ENCODE peak calls at places on chromosomes 16 and 17, in ten cellular contexts. D is uterus; H is aorta; M is HCT116; R is effector memory CD4-positive, alpha-beta T cell; U is ovary; T is CD8-positive, alpha-beta T cell; L is cardiac muscle cell; Z is CD4-positive, alpha-beta memory T cell; P is spleen. X is an unnamed sample.

GRCh38 chr16:14024300-14024699 is 46.8 kb upstream of the MRTFB start:
- DNase-seq in D (no peak), H (no peak), M (no peak), R (no peak), U (no peak), T (no peak), L (no peak), Z (no peak), P (no peak), X (no peak)

GRCh38 chr16:80144191-80144590 is 396.6 kb upstream of the DYNLRB2 start:
- DNase-seq in D (no peak), H (no peak), M (no peak), R (no peak), U (no peak), T (no peak), L (no peak), Z (no peak), P (no peak), X (no peak)

GRCh38 chr17:79974786-79975497 is 60.7 kb downstream of the TBC1D16 start:
- DNase-seq in D (no peak), H (no peak), M (no peak), R (no peak), U (peak; percentile 50), T (no peak), L (no peak), Z (no peak), P (peak; percentile 74), X (no peak)

GRCh38 chr17:6108382-6108781 is 38.2 kb downstream of the WSCD1 start:
- DNase-seq in D (no peak), H (no peak), M (no peak), R (no peak), U (no peak), T (no peak), L (no peak), Z (no peak), P (peak; percentile 5), X (no peak)

GRCh38 chr17:80105762-80106161 is 4.4 kb downstream of the GAA start:
- DNase-seq in D (no peak), H (no peak), M (no peak), R (no peak), U (peak; percentile 53), T (no peak), L (no peak), Z (no peak), P (peak; percentile 68), X (no peak)

GRCh38 chr17:42647778-42648177 is 11.3 kb upstream of the TUBG2 start:
- DNase-seq in D (no peak), H (no peak), M (no peak), R (no peak), U (no peak), T (no peak), L (no peak), Z (no peak), P (no peak), X (no peak)

GRCh38 chr16:78522327-78522726 is 422.9 kb downstream of the WWOX start:
- DNase-seq in D (no peak), H (no peak), M (no peak), R (no peak), U (no peak), T (no peak), L (no peak), Z (no peak), P (no peak), X (no peak)

GRCh38 chr16:17117906-17118577 is 352.7 kb downstream of the XYLT1 start:
- DNase-seq in D (no peak), H (no peak), M (no peak), R (no peak), U (no peak), T (no peak), L (no peak), Z (no peak), P (no peak), X (no peak)

GRCh38 chr16:69482410-69482951 is 58.1 kb downstream of the CYB5B start:
- DNase-seq in D (peak; percentile 74), H (peak; percentile 84), M (no peak), R (no peak), U (peak; percentile 44), T (no peak), L (no peak), Z (no peak), P (no peak), X (no peak)

GRCh38 chr16:51621610-51622009 is 470.5 kb upstream of the SALL1 start:
- DNase-seq in D (no peak), H (no peak), M (no peak), R (no peak), U (no peak), T (no peak), L (no peak), Z (no peak), P (no peak), X (no peak)

GRCh38 chr17:72556944-72557826 is 436.4 kb downstream of the SOX9 start:
- DNase-seq in D (no peak), H (peak; percentile 66), M (peak; percentile 83), R (no peak), U (peak; percentile 31), T (peak; percentile 15), L (peak; percentile 86), Z (peak; percentile 52), P (peak; percentile 81), X (peak; percentile 22)

GRCh38 chr17:16243811-16244567 is 27.0 kb downstream of the PIGL start:
- DNase-seq in D (no peak), H (no peak), M (no peak), R (no peak), U (no peak), T (no peak), L (no peak), Z (no peak), P (no peak), X (no peak)

GRCh38 chr17:34227707-34228106 is 27.4 kb upstream of the CCL2 start:
- DNase-seq in D (no peak), H (no peak), M (no peak), R (no peak), U (no peak), T (no peak), L (no peak), Z (no peak), P (no peak), X (no peak)

GRCh38 chr17:17495448-17496188 is 577 bp downstream of the RASD1 start:
- DNase-seq in D (peak; percentile 48), H (no peak), M (no peak), R (peak; percentile 11), U (no peak), T (no peak), L (peak; percentile 39), Z (no peak), P (peak; percentile 84), X (peak; percentile 9)

GRCh38 chr16:22789281-22789945 is 24.5 kb upstream of the HS3ST2 start:
- DNase-seq in D (no peak), H (no peak), M (no peak), R (no peak), U (no peak), T (no peak), L (no peak), Z (no peak), P (no peak), X (no peak)

GRCh38 chr16:60180609-60181008 is 1446.5 kb upstream of the GOT2 start:
- DNase-seq in D (no peak), H (no peak), M (no peak), R (no peak), U (no peak), T (no peak), L (no peak), Z (no peak), P (no peak), X (no peak)

DNA sequence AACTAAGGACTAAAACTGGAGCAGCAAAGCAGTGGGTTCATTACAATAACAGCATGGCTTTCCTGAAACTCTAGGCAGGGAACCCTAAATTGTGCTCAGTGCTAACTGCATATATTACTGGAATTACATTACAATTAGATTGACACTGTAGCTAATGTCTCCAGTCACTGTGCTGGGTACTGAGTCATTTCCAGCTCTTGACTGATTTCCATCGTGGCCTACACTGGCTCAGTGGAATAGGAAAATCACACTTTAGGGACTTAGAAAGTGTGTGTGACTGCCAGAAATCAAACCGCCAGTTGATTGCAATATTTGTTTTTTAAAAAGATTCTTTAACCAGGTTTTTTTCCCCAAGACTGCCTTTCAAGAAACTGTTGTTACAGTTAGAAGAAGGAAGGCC is 1447.4 kb upstream of the GOT2 start:
- DNase-seq in D (no peak), H (no peak), M (no peak), R (no peak), U (no peak), T (no peak), L (no peak), Z (no peak), P (no peak), X (no peak)
- H3K9me3 ChIP-seq in D (no peaks in the 10 kb centered on the region), H (no peaks in the 10 kb centered on the region), M (peaks cover 4% of the 10 kb centered on the region), R (peaks cover 2% of the 10 kb centered on the region), U (no peaks in the 10 kb centered on the region), T (no peaks in the 10 kb centered on the region), L (no peaks in the 10 kb centered on the region), Z (no peaks in the 10 kb centered on the region), P (peaks cover 3% of the 10 kb centered on the region), X (no peaks in the 10 kb centered on the region)

DNA sequence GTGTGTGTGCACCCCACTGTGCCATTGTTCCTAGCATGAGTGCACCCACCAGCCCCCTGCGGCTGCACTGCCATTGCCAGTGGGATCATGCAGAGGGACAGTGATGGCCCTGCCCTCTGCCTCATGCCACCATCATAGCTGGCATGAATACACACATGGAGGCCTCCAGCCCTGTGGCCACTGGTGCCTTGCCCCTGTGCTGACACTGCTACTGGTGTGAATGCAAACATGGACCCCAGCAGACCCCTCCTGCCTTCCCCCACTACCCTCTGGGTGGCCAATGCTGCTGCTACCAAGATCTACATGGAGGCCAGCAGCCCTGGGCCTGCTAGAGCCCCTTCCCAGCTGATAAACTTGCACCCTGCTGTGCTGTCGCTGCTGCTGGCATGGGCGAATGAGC is 995.5 kb upstream of the GOT2 start:
- DNase-seq in D (no peak), H (no peak), M (no peak), R (no peak), U (no peak), T (no peak), L (no peak), Z (no peak), P (no peak), X (no peak)
- H3K9me3 ChIP-seq in D (no peaks in the 10 kb centered on the region), H (no peaks in the 10 kb centered on the region), M (peaks cover 12% of the 10 kb centered on the region), R (peaks cover 6% of the 10 kb centered on the region), U (no peaks in the 10 kb centered on the region), T (no peaks in the 10 kb centered on the region), L (no peaks in the 10 kb centered on the region), Z (no peaks in the 10 kb centered on the region), P (peaks cover 23% of the 10 kb centered on the region), X (no peaks in the 10 kb centered on the region)

DNA sequence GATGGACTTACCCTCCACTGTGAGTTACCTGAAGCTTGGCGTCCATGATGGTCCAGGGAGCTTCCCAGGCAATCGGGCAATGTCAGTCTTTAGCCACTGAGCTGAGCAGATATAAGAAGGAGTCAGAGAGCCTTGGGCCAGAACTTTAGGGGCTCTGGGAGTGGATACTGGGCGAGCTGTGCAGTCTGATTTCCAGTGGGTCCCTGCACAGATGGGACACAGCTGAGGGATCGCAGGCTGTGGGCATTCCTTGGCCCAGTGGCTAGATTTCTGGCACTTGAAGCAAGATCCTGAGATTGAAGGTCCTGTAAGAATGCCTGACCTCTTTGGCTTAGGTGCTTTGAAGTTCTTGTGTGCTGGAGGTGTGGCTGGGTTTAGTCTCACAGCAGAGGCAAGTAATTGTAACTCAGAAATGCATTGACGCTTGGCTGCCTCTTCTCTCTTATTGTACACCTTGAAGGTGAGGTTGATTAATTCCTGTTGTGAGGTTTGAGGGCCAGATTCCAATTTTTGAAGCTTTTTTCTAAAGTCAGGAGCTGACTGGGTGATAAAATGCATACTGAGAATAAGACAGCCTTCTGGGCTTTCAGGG is 2283.8 kb downstream of the TP53TG3F start:
- DNase-seq in D (no peak), H (no peak), M (no peak), R (no peak), U (no peak), T (no peak), L (no peak), Z (no peak), P (no peak), X (no peak)
- H3K9me3 ChIP-seq in D (no peaks in the 10 kb centered on the region), H (peaks cover 2% of the 10 kb centered on the region), M (no peaks in the 10 kb centered on the region), R (peaks cover 10% of the 10 kb centered on the region), U (no peaks in the 10 kb centered on the region), T (peaks cover 3% of the 10 kb centered on the region), L (no peaks in the 10 kb centered on the region), Z (no peaks in the 10 kb centered on the region), P (peaks cover 100% of the 10 kb centered on the region), X (peaks cover 11% of the 10 kb centered on the region)

GRCh38 chr17:8939496-8940334 is 25.8 kb downstream of the PIK3R5 start:
- DNase-seq in D (no peak), H (no peak), M (no peak), R (no peak), U (no peak), T (no peak), L (no peak), Z (peak; percentile 57), P (peak; percentile 72), X (no peak)
- H3K9me3 ChIP-seq in D (no peaks in the 10 kb centered on the region), H (no peaks in the 10 kb centered on the region), M (no peaks in the 10 kb centered on the region), R (no peaks in the 10 kb centered on the region), U (no peaks in the 10 kb centered on the region), T (no peaks in the 10 kb centered on the region), L (no peaks in the 10 kb centered on the region), Z (no peaks in the 10 kb centered on the region), P (no peaks in the 10 kb centered on the region), X (no peaks in the 10 kb centered on the region)

X was measured in T-helper 17 cell.